ENCODE peak calls at places on chromosomes 6 and 20, in ten cellular contexts. H, B, L, C, D, S, M, R, K and Z are unnamed samples.

GRCh38 chr6:131694832-131695426 is 6.3 kb downstream of the OR2A4 start:
- DNase-seq in S (peak; percentile 78), R (peak; percentile 79), B (peak; percentile 57), M (no peak), C (peak; percentile 79), D (no peak), K (peak; percentile 43), L (peak; percentile 58), H (peak; percentile 32), Z (peak; percentile 65)

GRCh38 chr20:34549291-34549928 is 9.1 kb upstream of the MAP1LC3A start:
- DNase-seq in M (no peak), D (no peak), B (no peak), H (no peak), C (no peak), L (no peak), K (peak; percentile 39), R (peak; percentile 15), S (no peak), Z (no peak)

GRCh38 chr20:35618372-35619131 is 2.9 kb downstream of the SPAG4 start:
- DNase-seq in D (peak; percentile 76), L (no peak), K (peak; percentile 42), B (peak; percentile 58), R (peak; percentile 23), C (peak; percentile 23), M (no peak), S (peak; percentile 49), H (no peak), Z (peak; percentile 42)

GRCh38 chr20:20498081-20498861 is 130.4 kb downstream of the INSM1 start:
- DNase-seq in H (no peak), B (no peak), C (peak; percentile 12), K (no peak), D (no peak), M (no peak), R (peak; percentile 82), S (no peak), L (no peak), Z (no peak)

GRCh38 chr6:100512203-100512862 is 47.6 kb upstream of the SIM1 start:
- DNase-seq in S (peak; percentile 69), L (no peak), D (no peak), B (no peak), R (peak; percentile 56), M (no peak), C (peak; percentile 50), H (no peak), K (peak; percentile 20), Z (no peak)

GRCh38 chr6:36098920-36099647 is 31.2 kb upstream of the MAPK13 start:
- DNase-seq in B (no peak), M (no peak), D (no peak), K (no peak), L (no peak), S (no peak), C (peak; percentile 49), H (no peak), R (peak; percentile 20), Z (no peak)

GRCh38 chr20:43988867-43989266 is 74.2 kb downstream of the TOX2 start:
- DNase-seq in C (peak; percentile 62), K (no peak), R (peak; percentile 55), L (no peak), D (no peak), H (no peak), B (no peak), S (no peak), M (no peak), Z (no peak)

GRCh38 chr20:63116412-63117106 is 99.4 kb downstream of the YTHDF1 start:
- DNase-seq in K (no peak), S (peak; percentile 14), M (no peak), H (no peak), L (no peak), C (no peak), R (peak; percentile 8), B (no peak), D (no peak), Z (no peak)

GRCh38 chr6:93272201-93272600 is 147.2 kb downstream of the EPHA7 start:
- DNase-seq in L (no peak), H (no peak), C (no peak), B (no peak), S (no peak), M (no peak), K (no peak), R (no peak), D (no peak), Z (no peak)

GRCh38 chr6:161152904-161153662 is 120.8 kb downstream of the AGPAT4 start:
- DNase-seq in R (no peak), H (no peak), L (no peak), K (no peak), B (peak; percentile 7), C (peak; percentile 26), S (peak; percentile 23), D (no peak), M (no peak), Z (peak; percentile 52)

GRCh38 chr6:39210437-39210836 is 18.8 kb downstream of the KCNK5 start:
- DNase-seq in B (no peak), H (no peak), D (no peak), R (no peak), C (no peak), M (no peak), L (no peak), S (no peak), K (no peak), Z (no peak)

GRCh38 chr6:139008117-139008516 is 20.1 kb upstream of the REPS1 start:
- DNase-seq in K (no peak), B (no peak), L (no peak), S (no peak), H (no peak), M (no peak), C (no peak), D (no peak), R (no peak), Z (no peak)

DNA sequence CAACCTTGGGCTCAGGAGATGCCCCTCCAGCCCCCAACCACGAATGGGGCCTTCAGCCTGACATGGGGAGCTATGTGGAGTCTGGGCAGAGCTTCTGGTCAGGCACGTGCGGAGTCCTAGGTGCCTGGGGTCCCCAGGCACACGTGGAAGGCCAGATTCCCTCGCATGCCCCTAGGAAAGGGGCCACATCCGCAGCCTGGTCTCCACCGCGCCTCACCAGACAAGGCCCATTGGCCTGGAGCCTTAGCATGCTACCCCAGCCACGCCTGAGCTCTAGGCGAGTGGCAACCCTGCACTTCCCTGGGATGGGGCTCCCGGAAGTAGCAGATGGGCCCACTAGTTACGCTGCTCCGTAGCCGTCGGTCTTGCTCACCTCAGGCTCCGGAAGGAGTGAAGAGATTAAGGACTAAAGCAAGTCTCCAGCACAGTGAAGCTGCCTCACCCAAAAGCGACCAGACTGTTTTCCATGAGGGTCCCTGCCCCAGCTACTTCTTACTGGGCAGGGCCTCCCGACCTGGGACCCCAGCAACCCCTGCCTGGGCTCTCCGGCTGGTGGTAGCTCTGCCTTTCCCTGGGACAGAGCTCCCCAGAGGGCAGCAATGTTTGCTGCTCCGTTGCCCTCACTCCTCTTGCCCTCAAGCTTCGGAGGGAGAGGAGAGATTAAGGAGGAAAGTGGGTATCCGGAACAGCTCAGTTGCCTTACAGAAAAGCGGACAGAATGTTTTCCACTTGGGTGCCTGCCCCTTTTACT is 93.2 kb upstream of the IMPG1 start:
- DNase-seq in M (no peak), D (no peak), S (no peak), C (no peak), L (no peak), K (no peak), R (no peak), B (no peak), H (no peak), Z (no peak)
- TF ChIP-seq CTCF in M (no peak), D (no peak), S (no peak), C (no peak), L (no peak), K (no peak), R (no peak), B (no peak), H (no peak), Z (no peak)

DNA sequence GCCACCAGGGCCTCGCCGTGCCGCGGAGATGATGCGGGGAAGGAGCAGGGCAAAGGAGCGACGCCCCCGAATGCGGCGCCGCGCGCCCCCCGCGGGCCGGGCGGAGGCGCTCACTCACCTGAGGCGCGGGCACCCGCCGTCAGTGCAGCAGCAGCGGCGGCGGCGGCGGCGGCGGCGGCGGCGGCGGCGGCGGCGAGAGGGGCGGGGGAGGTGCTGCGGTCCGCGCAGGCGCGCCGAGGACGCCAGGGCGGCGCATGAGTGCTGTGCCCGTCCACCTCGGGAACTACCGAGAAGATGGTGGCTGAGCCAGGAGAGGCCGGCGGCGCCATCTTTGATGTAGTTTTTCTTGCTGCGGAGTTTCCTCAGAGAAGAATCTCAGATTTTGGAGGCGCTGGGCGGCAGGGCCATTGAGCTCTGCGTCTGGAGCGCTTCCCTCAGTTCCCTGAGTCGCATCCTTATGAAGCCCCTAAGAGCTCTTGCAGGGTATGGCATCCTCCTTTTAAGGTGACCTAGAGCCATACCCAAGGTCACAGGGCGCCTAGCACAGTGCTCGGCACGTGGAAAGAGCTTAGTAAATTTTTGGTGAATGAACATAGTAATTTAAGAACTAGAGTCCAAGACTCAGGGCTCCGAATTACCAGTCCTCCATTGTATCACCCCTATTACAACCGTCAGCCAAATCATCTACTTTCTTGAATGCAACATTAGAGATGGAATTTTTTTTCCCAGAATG is at the start of gene NDRG3:
- DNase-seq in D (peak; percentile 93), H (peak; percentile 84), C (peak; percentile 88), S (peak; percentile 89), B (peak; percentile 97), L (peak; percentile 95), M (peak; percentile 63), K (peak; percentile 86), R (peak; percentile 89), Z (peak; percentile 98)
- TF ChIP-seq CTCF in D (no peak), H (no peak), C (no peak), S (no peak), B (no peak), L (no peak), M (peak; percentile 13), K (no peak), R (no peak), Z (peak; percentile 0)

DNA sequence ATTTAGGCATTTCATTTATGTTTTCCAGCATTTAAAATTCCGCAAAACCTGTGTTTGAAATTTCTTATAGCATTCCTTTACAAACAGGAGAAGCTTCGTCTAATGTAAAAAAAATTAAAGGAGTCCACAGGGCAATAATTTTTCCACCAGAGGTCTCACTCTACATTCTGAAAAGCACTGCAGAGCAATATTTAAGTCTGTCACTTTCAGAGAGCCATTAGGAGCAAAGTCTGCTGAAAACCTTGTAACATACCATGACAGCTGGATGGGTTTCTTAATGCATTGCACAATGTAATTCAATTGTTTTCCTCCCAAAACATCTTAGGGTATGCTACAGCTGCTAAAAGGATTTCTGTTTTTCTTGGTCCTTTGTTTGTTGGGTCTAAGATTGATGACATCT is 18.0 kb downstream of the BAG2 start:
- DNase-seq in B (peak; percentile 15), H (no peak), C (peak; percentile 66), M (no peak), D (no peak), L (no peak), S (peak; percentile 17), K (peak; percentile 3), R (peak; percentile 47), Z (no peak)
- TF ChIP-seq CTCF in B (peak; percentile 55), H (peak; percentile 48), C (peak; percentile 50), M (no peak), D (no peak), L (peak; percentile 19), S (no peak), K (peak; percentile 37), R (peak; percentile 52), Z (no peak)

DNA sequence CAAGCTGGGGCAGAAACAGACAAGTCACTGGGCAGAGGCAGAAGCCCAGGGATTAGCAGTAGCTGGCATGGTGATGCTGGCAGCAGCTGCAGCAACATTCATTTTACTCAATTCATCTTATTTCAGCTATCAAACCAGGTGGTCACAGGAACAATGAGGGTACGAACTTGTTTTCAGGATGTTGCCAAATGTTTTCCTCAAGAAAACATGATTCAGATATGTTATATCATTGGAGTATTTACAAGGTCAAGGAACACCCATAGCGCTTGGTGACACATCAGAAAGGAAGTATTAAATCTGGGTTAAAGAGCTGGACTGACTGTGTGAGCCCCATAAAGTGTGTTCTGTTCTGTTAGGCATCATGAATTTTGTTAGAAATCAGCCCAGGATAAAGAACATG is 456.9 kb upstream of the ID4 start:
- DNase-seq in M (no peak), R (no peak), S (peak; percentile 9), H (no peak), K (peak; percentile 57), D (no peak), L (no peak), B (no peak), C (peak; percentile 71), Z (no peak)
- TF ChIP-seq CTCF in M (no peak), R (no peak), S (no peak), H (no peak), K (no peak), D (no peak), L (no peak), B (no peak), C (no peak), Z (no peak)